ENCODE peak calls at places on chromosomes 16 and 17, in ten cellular contexts. One of them, this sample, is unnamed.

GRCh38 chr16:309476-309875 is 26.5 kb downstream of the PDIA2 start:
- DNase-seq in DMS153: no peak
- DNase-seq in activated T-helper 1 cell treated with Interleukin-2 at 50 U/mL for 16 hours: no peak
- DNase-seq in heart left ventricle: no peak
- DNase-seq in H9: no peak
- DNase-seq in heart right ventricle: no peak
- DNase-seq in SHP77: no peak
- DNase-seq in type B pancreatic cell: no peak
- DNase-seq in GM06990: no peak
- DNase-seq in stimulated activated CD8-positive, alpha-beta memory T cell treated with anti-CD3 and anti-CD28 coated beads, Interleukin-7, amount 100 ng/mL, for 24 hours: no peak
- DNase-seq in this sample: no peak

GRCh38 chr16:29170393-29171239 is 185.8 kb downstream of the LAT start:
- DNase-seq in DMS153: no peak
- DNase-seq in activated T-helper 1 cell treated with Interleukin-2 at 50 U/mL for 16 hours: no peak
- DNase-seq in heart left ventricle: no peak
- DNase-seq in H9: no peak
- DNase-seq in heart right ventricle: no peak
- DNase-seq in SHP77: no peak
- DNase-seq in type B pancreatic cell: no peak
- DNase-seq in GM06990: no peak
- DNase-seq in stimulated activated CD8-positive, alpha-beta memory T cell treated with anti-CD3 and anti-CD28 coated beads, Interleukin-7, amount 100 ng/mL, for 24 hours: no peak
- DNase-seq in this sample: no peak

GRCh38 chr16:49458656-49459445 is 85.2 kb downstream of the C16orf78 start:
- DNase-seq in DMS153: no peak
- DNase-seq in activated T-helper 1 cell treated with Interleukin-2 at 50 U/mL for 16 hours: no peak
- DNase-seq in heart left ventricle: no peak
- DNase-seq in H9: peak
- DNase-seq in heart right ventricle: no peak
- DNase-seq in SHP77: no peak
- DNase-seq in type B pancreatic cell: peak
- DNase-seq in GM06990: no peak
- DNase-seq in stimulated activated CD8-positive, alpha-beta memory T cell treated with anti-CD3 and anti-CD28 coated beads, Interleukin-7, amount 100 ng/mL, for 24 hours: no peak
- DNase-seq in this sample: no peak

GRCh38 chr16:81779540-81780320 is 639 bp downstream of the PLCG2 start:
- DNase-seq in DMS153: no peak
- DNase-seq in activated T-helper 1 cell treated with Interleukin-2 at 50 U/mL for 16 hours: no peak
- DNase-seq in heart left ventricle: peak
- DNase-seq in H9: no peak
- DNase-seq in heart right ventricle: peak
- DNase-seq in SHP77: no peak
- DNase-seq in type B pancreatic cell: no peak
- DNase-seq in GM06990: peak
- DNase-seq in stimulated activated CD8-positive, alpha-beta memory T cell treated with anti-CD3 and anti-CD28 coated beads, Interleukin-7, amount 100 ng/mL, for 24 hours: no peak
- DNase-seq in this sample: no peak

GRCh38 chr17:3940965-3941698 is 23.1 kb downstream of the ATP2A3 start:
- DNase-seq in DMS153: no peak
- DNase-seq in activated T-helper 1 cell treated with Interleukin-2 at 50 U/mL for 16 hours: no peak
- DNase-seq in heart left ventricle: no peak
- DNase-seq in H9: no peak
- DNase-seq in heart right ventricle: no peak
- DNase-seq in SHP77: no peak
- DNase-seq in type B pancreatic cell: no peak
- DNase-seq in GM06990: no peak
- DNase-seq in stimulated activated CD8-positive, alpha-beta memory T cell treated with anti-CD3 and anti-CD28 coated beads, Interleukin-7, amount 100 ng/mL, for 24 hours: no peak
- DNase-seq in this sample: no peak

GRCh38 chr16:14057878-14058382 is 13.2 kb upstream of the MRTFB start:
- DNase-seq in DMS153: no peak
- DNase-seq in activated T-helper 1 cell treated with Interleukin-2 at 50 U/mL for 16 hours: no peak
- DNase-seq in heart left ventricle: peak
- DNase-seq in H9: no peak
- DNase-seq in heart right ventricle: peak
- DNase-seq in SHP77: no peak
- DNase-seq in type B pancreatic cell: no peak
- DNase-seq in GM06990: no peak
- DNase-seq in stimulated activated CD8-positive, alpha-beta memory T cell treated with anti-CD3 and anti-CD28 coated beads, Interleukin-7, amount 100 ng/mL, for 24 hours: no peak
- DNase-seq in this sample: no peak

GRCh38 chr17:8029121-8029520 is 9.7 kb upstream of the ALOX15B start:
- DNase-seq in DMS153: no peak
- DNase-seq in activated T-helper 1 cell treated with Interleukin-2 at 50 U/mL for 16 hours: no peak
- DNase-seq in heart left ventricle: no peak
- DNase-seq in H9: no peak
- DNase-seq in heart right ventricle: no peak
- DNase-seq in SHP77: no peak
- DNase-seq in type B pancreatic cell: no peak
- DNase-seq in GM06990: no peak
- DNase-seq in stimulated activated CD8-positive, alpha-beta memory T cell treated with anti-CD3 and anti-CD28 coated beads, Interleukin-7, amount 100 ng/mL, for 24 hours: no peak
- DNase-seq in this sample: no peak

GRCh38 chr16:84537431-84538151 is 33.1 kb upstream of the MEAK7 start:
- DNase-seq in DMS153: peak
- DNase-seq in activated T-helper 1 cell treated with Interleukin-2 at 50 U/mL for 16 hours: no peak
- DNase-seq in heart left ventricle: no peak
- DNase-seq in H9: no peak
- DNase-seq in heart right ventricle: no peak
- DNase-seq in SHP77: no peak
- DNase-seq in type B pancreatic cell: no peak
- DNase-seq in GM06990: no peak
- DNase-seq in stimulated activated CD8-positive, alpha-beta memory T cell treated with anti-CD3 and anti-CD28 coated beads, Interleukin-7, amount 100 ng/mL, for 24 hours: no peak
- DNase-seq in this sample: no peak

GRCh38 chr16:57826706-57827625 is 24.7 kb upstream of the KIFC3 start:
- DNase-seq in DMS153: no peak
- DNase-seq in activated T-helper 1 cell treated with Interleukin-2 at 50 U/mL for 16 hours: no peak
- DNase-seq in heart left ventricle: no peak
- DNase-seq in H9: no peak
- DNase-seq in heart right ventricle: no peak
- DNase-seq in SHP77: peak
- DNase-seq in type B pancreatic cell: no peak
- DNase-seq in GM06990: no peak
- DNase-seq in stimulated activated CD8-positive, alpha-beta memory T cell treated with anti-CD3 and anti-CD28 coated beads, Interleukin-7, amount 100 ng/mL, for 24 hours: no peak
- DNase-seq in this sample: no peak

GRCh38 chr16:77359065-77359502 is 75.8 kb downstream of the ADAMTS18 start:
- DNase-seq in DMS153: peak
- DNase-seq in activated T-helper 1 cell treated with Interleukin-2 at 50 U/mL for 16 hours: no peak
- DNase-seq in heart left ventricle: no peak
- DNase-seq in H9: no peak
- DNase-seq in heart right ventricle: no peak
- DNase-seq in SHP77: no peak
- DNase-seq in type B pancreatic cell: no peak
- DNase-seq in GM06990: no peak
- DNase-seq in stimulated activated CD8-positive, alpha-beta memory T cell treated with anti-CD3 and anti-CD28 coated beads, Interleukin-7, amount 100 ng/mL, for 24 hours: no peak
- DNase-seq in this sample: no peak

GRCh38 chr17:51645056-51645455 is 384.7 kb downstream of the UTP18 start:
- DNase-seq in DMS153: no peak
- DNase-seq in activated T-helper 1 cell treated with Interleukin-2 at 50 U/mL for 16 hours: no peak
- DNase-seq in heart left ventricle: no peak
- DNase-seq in H9: no peak
- DNase-seq in heart right ventricle: no peak
- DNase-seq in SHP77: no peak
- DNase-seq in type B pancreatic cell: no peak
- DNase-seq in GM06990: no peak
- DNase-seq in stimulated activated CD8-positive, alpha-beta memory T cell treated with anti-CD3 and anti-CD28 coated beads, Interleukin-7, amount 100 ng/mL, for 24 hours: no peak
- DNase-seq in this sample: no peak

GRCh38 chr16:27515874-27516353 is 33.8 kb downstream of the GTF3C1 start:
- DNase-seq in DMS153: no peak
- DNase-seq in activated T-helper 1 cell treated with Interleukin-2 at 50 U/mL for 16 hours: no peak
- DNase-seq in heart left ventricle: no peak
- DNase-seq in H9: peak
- DNase-seq in heart right ventricle: peak
- DNase-seq in SHP77: peak
- DNase-seq in type B pancreatic cell: no peak
- DNase-seq in GM06990: no peak
- DNase-seq in stimulated activated CD8-positive, alpha-beta memory T cell treated with anti-CD3 and anti-CD28 coated beads, Interleukin-7, amount 100 ng/mL, for 24 hours: no peak
- DNase-seq in this sample: no peak

GRCh38 chr16:83974475-83974874 is 6.4 kb downstream of the NECAB2 start:
- DNase-seq in DMS153: no peak
- DNase-seq in activated T-helper 1 cell treated with Interleukin-2 at 50 U/mL for 16 hours: no peak
- DNase-seq in heart left ventricle: no peak
- DNase-seq in H9: no peak
- DNase-seq in heart right ventricle: no peak
- DNase-seq in SHP77: no peak
- DNase-seq in type B pancreatic cell: no peak
- DNase-seq in GM06990: no peak
- DNase-seq in stimulated activated CD8-positive, alpha-beta memory T cell treated with anti-CD3 and anti-CD28 coated beads, Interleukin-7, amount 100 ng/mL, for 24 hours: no peak
- DNase-seq in this sample: no peak

GRCh38 chr16:50603206-50604064 is 55.2 kb downstream of the NKD1 start:
- DNase-seq in DMS153: no peak
- DNase-seq in activated T-helper 1 cell treated with Interleukin-2 at 50 U/mL for 16 hours: no peak
- DNase-seq in heart left ventricle: no peak
- DNase-seq in H9: no peak
- DNase-seq in heart right ventricle: no peak
- DNase-seq in SHP77: no peak
- DNase-seq in type B pancreatic cell: no peak
- DNase-seq in GM06990: no peak
- DNase-seq in stimulated activated CD8-positive, alpha-beta memory T cell treated with anti-CD3 and anti-CD28 coated beads, Interleukin-7, amount 100 ng/mL, for 24 hours: no peak
- DNase-seq in this sample: no peak

This sample was measured in NCI-H187.